ENCODE peak calls at places on chromosomes 13 and 19, in six cellular contexts. S is ascending aorta, O is astrocyte, Q is IMR-90, J is PC-9, N is breast epithelium. B is an unnamed sample.
A peak's percentile ranks its signal among the peaks of the same experiment; 100 is the strongest.

GRCh38 chr13:23268441-23268840 is 87.7 kb downstream of the SGCG start:
- DNase-seq in S (no peak), Q (no peak), N (no peak), J (no peak), O (no peak), B (no peak)

GRCh38 chr19:39132344-39132969 is 6.9 kb downstream of the PAK4 start:
- DNase-seq in S (no peak), O (no peak), J (no peak), Q (no peak), N (no peak), B (peak; percentile 75)

GRCh38 chr13:40983269-40983668 is 35.8 kb downstream of the ELF1 start:
- DNase-seq in O (peak; percentile 17), S (no peak), Q (no peak), N (no peak), J (no peak), B (no peak)

GRCh38 chr13:99280166-99280565 is 22.0 kb upstream of the GPR18 start:
- DNase-seq in S (no peak), J (no peak), Q (no peak), N (no peak), O (peak; percentile 46), B (no peak)

GRCh38 chr13:79282976-79283375 is 123.1 kb downstream of the RBM26 start:
- DNase-seq in J (no peak), S (no peak), O (no peak), Q (no peak), N (no peak), B (no peak)

GRCh38 chr19:17867087-17867486 is 4.7 kb upstream of the SLC5A5 start:
- DNase-seq in S (no peak), O (no peak), N (no peak), J (no peak), Q (no peak), B (no peak)

GRCh38 chr13:19845758-19846157 is 17.7 kb downstream of the ZMYM5 start:
- DNase-seq in Q (peak; percentile 99), J (peak; percentile 35), S (peak; percentile 73), N (no peak), O (peak; percentile 98), B (no peak)

GRCh38 chr19:17406887-17407196 is 1.4 kb upstream of the BST2 start:
- DNase-seq in N (no peak), Q (no peak), J (no peak), O (no peak), S (no peak), B (no peak)

GRCh38 chr19:45075215-45076028 is 856 bp downstream of the ZNF296 start:
- DNase-seq in S (peak; percentile 77), J (peak; percentile 92), O (no peak), Q (no peak), N (peak; percentile 69), B (peak; percentile 99)

GRCh38 chr19:10603873-10604459 is 16.9 kb upstream of the AP1M2 start:
- DNase-seq in S (peak; percentile 75), N (no peak), Q (no peak), O (no peak), J (no peak), B (peak; percentile 38)

GRCh38 chr19:17209126-17210036 is 5.8 kb upstream of the USE1 start:
- DNase-seq in O (no peak), S (no peak), J (peak; percentile 19), N (no peak), Q (peak; percentile 20), B (no peak)

GRCh38 chr19:15737722-15738121 is at the start of gene OR10H3:
- DNase-seq in Q (no peak), S (no peak), J (no peak), O (no peak), N (no peak), B (no peak)

GRCh38 chr19:15732388-15732787 is 4.6 kb downstream of the OR10H2 start:
- DNase-seq in O (no peak), J (no peak), S (no peak), N (no peak), Q (no peak), B (no peak)

GRCh38 chr19:15730538-15730937 is 2.7 kb downstream of the OR10H2 start:
- DNase-seq in O (no peak), N (no peak), J (no peak), S (no peak), Q (no peak), B (no peak)

DNA sequence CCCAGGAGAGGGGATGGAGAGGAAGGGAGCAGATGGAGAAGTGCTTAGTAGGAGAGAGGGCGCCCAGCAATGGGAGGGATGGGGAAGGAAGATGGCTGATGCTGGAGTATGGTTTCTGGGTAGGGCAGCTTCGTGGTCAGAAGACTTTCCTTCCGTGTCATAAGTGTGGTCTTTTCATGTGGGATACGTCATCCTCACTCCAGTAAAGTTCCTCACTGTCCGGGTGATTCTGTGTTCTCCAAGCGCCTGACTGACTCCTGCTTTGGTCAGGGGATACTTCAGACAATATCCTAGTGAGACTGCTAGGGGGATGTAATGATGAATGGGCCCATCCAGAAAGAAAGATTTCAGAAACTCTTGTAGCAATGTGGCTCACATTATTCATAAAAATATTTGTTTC is 3.9 kb upstream of the OR10H3 start:
- DNase-seq in Q (no peak), O (no peak), S (no peak), N (no peak), J (no peak), B (no peak)
- TF ChIP-seq CTCF in Q (no peak), O (no peak), S (no peak), N (no peak), J (no peak), B (no peak)

DNA sequence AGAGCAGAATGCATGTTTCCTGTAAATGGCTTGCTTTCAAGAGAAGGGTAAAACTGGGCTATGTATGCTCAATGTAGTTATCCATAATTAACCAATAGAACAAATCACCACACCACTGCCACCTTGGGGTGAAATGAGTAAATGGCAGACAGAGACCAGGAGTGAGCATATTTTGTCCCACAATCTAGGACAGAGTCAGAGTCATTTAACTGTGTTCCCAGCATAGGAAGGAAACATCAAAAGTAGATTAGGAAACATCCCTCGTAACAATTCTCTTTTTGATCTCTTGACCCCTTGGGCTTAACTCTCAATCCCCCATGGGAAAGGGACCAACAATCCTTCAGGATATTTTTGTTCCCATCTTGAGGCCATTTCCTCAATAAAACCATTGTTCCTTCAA is 224.8 kb downstream of the NHLRC3 start:
- DNase-seq in S (peak; percentile 67), N (no peak), O (no peak), Q (peak; percentile 23), J (peak; percentile 2), B (no peak)
- H3K4me1 ChIP-seq in S (no peaks in the 10 kb centered on the region), N (peaks cover 2% of the 10 kb centered on the region), O (no peaks in the 10 kb centered on the region), Q (peaks cover 6% of the 10 kb centered on the region), J (no peaks in the 10 kb centered on the region), B (peaks cover 4% of the 10 kb centered on the region)

GRCh38 chr13:113969311-113969972 is 4.4 kb downstream of the C13orf46 start:
- DNase-seq in S (no peak), Q (no peak), J (no peak), O (no peak), N (no peak), B (peak; percentile 57)

GRCh38 chr13:113971471-113972231 is 2.2 kb downstream of the C13orf46 start:
- DNase-seq in N (no peak), S (no peak), O (no peak), J (no peak), Q (no peak), B (peak; percentile 78)

GRCh38 chr13:113969973-113970611 is 3.8 kb downstream of the C13orf46 start:
- DNase-seq in N (peak; percentile 84), O (no peak), Q (no peak), J (peak; percentile 74), S (no peak), B (peak; percentile 87)

GRCh38 chr13:113972451-113973217 is 1.2 kb downstream of the C13orf46 start:
- DNase-seq in J (no peak), S (no peak), N (no peak), O (no peak), Q (peak; percentile 28), B (no peak)

GRCh38 chr13:113970810-113971470 is 2.9 kb downstream of the C13orf46 start:
- DNase-seq in Q (peak; percentile 23), J (peak; percentile 69), O (peak; percentile 64), N (peak; percentile 91), S (peak; percentile 79), B (peak; percentile 83)
- H3K27ac ChIP-seq in Q (no peak overlapping the region), J (peak overlapping the region; percentile 94), O (no peak overlapping the region), N (peak overlapping the region; percentile 95), S (peak overlapping the region; percentile 77), B (peak overlapping the region; percentile 76)

GRCh38 chr19:35466259-35466658 is 18.2 kb downstream of the FFAR2 start:
- DNase-seq in J (no peak), O (no peak), Q (no peak), N (no peak), S (no peak), B (no peak)

GRCh38 chr19:35470128-35470527 is 20.1 kb downstream of the KRTDAP start:
- DNase-seq in S (no peak), O (no peak), J (no peak), Q (no peak), N (no peak), B (no peak)

GRCh38 chr19:35474104-35474503 is 16.2 kb downstream of the KRTDAP start:
- DNase-seq in S (no peak), O (no peak), J (no peak), Q (no peak), N (no peak), B (no peak)

GRCh38 chr19:35471946-35472345 is 18.3 kb downstream of the KRTDAP start:
- DNase-seq in N (no peak), O (no peak), Q (no peak), J (no peak), S (no peak), B (no peak)

DNA sequence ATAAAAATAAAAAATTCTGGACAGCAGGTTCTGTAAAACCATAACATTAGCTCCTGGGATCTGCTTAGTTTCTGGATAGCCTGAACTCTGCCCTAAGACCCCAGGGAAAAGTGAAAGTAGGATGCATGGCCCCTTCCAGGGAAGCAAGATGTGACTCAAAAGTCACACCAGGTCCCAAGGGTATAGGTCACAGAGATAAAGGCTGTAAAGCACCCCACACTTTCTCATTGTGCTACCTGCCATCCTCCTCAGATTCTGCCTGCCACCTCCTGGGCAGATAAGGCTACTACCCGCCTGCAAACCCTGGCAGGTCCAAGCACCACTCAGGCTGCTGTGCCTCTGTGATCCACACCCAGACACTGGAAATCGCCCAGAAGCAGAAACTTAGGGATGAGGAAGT is 20.6 kb downstream of the FFAR2 start:
- DNase-seq in Q (no peak), O (no peak), S (no peak), N (no peak), J (peak; percentile 55), B (peak; percentile 80)
- TF ChIP-seq CTCF in Q (peak; percentile 39), O (peak; percentile 7), S (peak; percentile 34), N (peak; percentile 60), J (peak; percentile 79), B (peak; percentile 72)

GRCh38 chr19:58519355-58520256 is at the start of gene ZBTB45:
- DNase-seq in O (peak; percentile 94), Q (peak; percentile 96), J (peak; percentile 92), N (peak; percentile 90), S (peak; percentile 96), B (peak; percentile 96)
- H3K4me1 ChIP-seq in O (peaks cover 10% of the 10 kb centered on the region), Q (peaks cover 6% of the 10 kb centered on the region), J (peaks cover 10% of the 10 kb centered on the region), N (peaks cover 9% of the 10 kb centered on the region), S (peaks cover 20% of the 10 kb centered on the region), B (peaks cover 9% of the 10 kb centered on the region)

B was measured in left lung.